ENCODE peak calls at places on chromosomes 1 and 21, in eight cellular contexts. B, F, Y, I, N, J, A and T are unnamed samples.

GRCh38 chr1:73626326-73626725 is 571.6 kb downstream of the LRRIQ3 start:
- DNase-seq in N (no peak), J (no peak), I (no peak), A (no peak), F (no peak), B (no peak), Y (no peak), T (no peak)

GRCh38 chr1:17721444-17721843 is 33.7 kb upstream of the ACTL8 start:
- DNase-seq in I (no peak), A (no peak), J (no peak), Y (no peak), B (no peak), F (no peak), N (no peak), T (no peak)

GRCh38 chr1:4796999-4797375 is 142.6 kb downstream of the AJAP1 start:
- DNase-seq in J (peak), I (peak), Y (no peak), A (no peak), B (no peak), N (no peak), F (no peak), T (no peak)

GRCh38 chr1:212975607-212975918 is 25.2 kb downstream of the VASH2 start:
- DNase-seq in Y (no peak), J (peak), A (peak), N (no peak), B (no peak), I (no peak), F (no peak), T (no peak)

GRCh38 chr1:92851729-92852128 is 19.9 kb downstream of the RPL5 start:
- DNase-seq in F (no peak), I (no peak), J (no peak), N (no peak), A (no peak), B (no peak), Y (no peak), T (no peak)

GRCh38 chr21:16407403-16408279 is 677.9 kb downstream of the USP25 start:
- DNase-seq in N (no peak), F (no peak), A (no peak), Y (no peak), B (no peak), I (no peak), J (no peak), T (no peak)

GRCh38 chr21:28397040-28397439 is 595.6 kb downstream of the LTN1 start:
- DNase-seq in J (no peak), A (no peak), Y (no peak), F (no peak), N (no peak), B (no peak), I (no peak), T (no peak)

GRCh38 chr21:33700491-33700890 is 58.2 kb downstream of the ITSN1 start:
- DNase-seq in A (no peak), I (no peak), B (no peak), J (no peak), N (no peak), F (no peak), Y (no peak), T (no peak)

GRCh38 chr21:43832648-43833047 is 32.4 kb upstream of the AGPAT3 start:
- DNase-seq in F (no peak), N (no peak), J (no peak), B (no peak), Y (no peak), I (no peak), A (no peak), T (no peak)

GRCh38 chr1:51717842-51718241 is 101.0 kb downstream of the OSBPL9 start:
- DNase-seq in A (no peak), N (no peak), F (no peak), I (no peak), Y (no peak), J (no peak), B (no peak), T (no peak)
- TF ChIP-seq CTCF in A (no peak), N (no peak), F (no peak), I (no peak), Y (no peak), J (no peak), B (no peak), T (no peak)

GRCh38 chr21:44996983-44997936 is 57.4 kb downstream of the SLX9 start:
- DNase-seq in A (no peak), F (no peak), B (no peak), Y (no peak), J (no peak), I (no peak), N (peak), T (peak)

GRCh38 chr21:44996501-44996921 is 56.7 kb downstream of the SLX9 start:
- DNase-seq in I (no peak), A (no peak), B (no peak), N (peak), Y (no peak), F (no peak), J (no peak), T (no peak)

GRCh38 chr21:44999428-44999971 is 59.7 kb downstream of the SLX9 start:
- DNase-seq in B (no peak), I (no peak), F (no peak), N (peak), J (no peak), Y (no peak), A (no peak), T (peak)

GRCh38 chr21:44998621-44999427 is 59.0 kb downstream of the SLX9 start:
- DNase-seq in I (no peak), Y (no peak), A (no peak), B (no peak), J (no peak), F (no peak), N (peak), T (peak)

GRCh38 chr21:44998086-44998620 is 58.3 kb downstream of the SLX9 start:
- DNase-seq in B (no peak), Y (no peak), N (no peak), I (no peak), A (no peak), J (no peak), F (no peak), T (peak)
- TF ChIP-seq CTCF in B (no peak), Y (no peak), N (no peak), I (no peak), A (no peak), J (no peak), F (no peak), T (no peak)

GRCh38 chr1:94634977-94635416 is 93.4 kb upstream of the F3 start:
- DNase-seq in F (no peak), Y (peak), J (no peak), B (no peak), I (no peak), N (no peak), A (no peak), T (no peak)
- TF ChIP-seq CTCF in F (no peak), Y (peak), J (no peak), B (peak), I (no peak), N (no peak), A (no peak), T (no peak)

DNA sequence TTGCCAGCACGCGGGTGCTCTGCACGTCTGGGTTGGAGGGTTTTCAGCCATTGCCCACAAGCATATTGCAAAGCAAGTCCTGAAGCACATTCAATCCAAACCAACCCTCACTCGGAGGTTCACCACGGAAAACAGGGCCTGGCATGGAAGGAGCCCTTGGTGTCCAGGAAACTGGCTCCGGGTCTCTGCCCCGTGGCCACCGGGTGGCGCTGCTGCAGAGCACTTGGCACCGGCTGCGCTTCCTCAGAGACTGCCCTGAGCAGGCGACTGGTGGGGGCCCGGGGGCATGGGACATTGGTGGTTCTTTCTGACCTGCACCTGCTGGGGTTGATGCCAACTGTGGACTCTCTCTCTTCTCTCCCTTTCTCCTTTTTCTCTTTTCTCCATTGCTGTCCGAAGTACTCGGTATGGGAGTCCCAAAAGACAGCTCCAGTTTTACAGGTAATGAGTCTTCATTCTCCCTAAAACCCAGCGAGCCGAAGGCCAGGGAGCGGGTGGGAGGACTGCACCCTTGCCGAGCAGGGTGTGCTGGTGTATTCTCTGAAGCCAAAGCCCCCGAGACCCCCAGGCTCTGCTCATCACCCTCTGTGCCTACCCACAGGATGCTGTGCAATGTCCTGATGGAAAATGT is 4.1 kb upstream of the KCNAB2 start:
- DNase-seq in B (peak), Y (no peak), J (no peak), A (no peak), N (no peak), F (peak), I (no peak), T (peak)
- TF ChIP-seq CTCF in B (peak), Y (peak), J (no peak), A (peak), N (peak), F (peak), I (peak), T (peak)

GRCh38 chr1:197691816-197692215 is 83.5 kb downstream of the DENND1B start:
- DNase-seq in A (no peak), B (no peak), J (no peak), N (no peak), F (no peak), I (no peak), Y (no peak), T (no peak)

GRCh38 chr1:197696372-197696771 is 78.9 kb downstream of the DENND1B start:
- DNase-seq in F (no peak), Y (peak), N (no peak), I (no peak), A (peak), J (no peak), B (no peak), T (no peak)

GRCh38 chr1:197695961-197696360 is 79.3 kb downstream of the DENND1B start:
- DNase-seq in B (no peak), Y (no peak), N (no peak), A (peak), J (no peak), I (no peak), F (no peak), T (no peak)

GRCh38 chr1:197690074-197690473 is 85.2 kb downstream of the DENND1B start:
- DNase-seq in A (no peak), B (no peak), F (no peak), I (no peak), N (no peak), J (no peak), Y (no peak), T (no peak)

GRCh38 chr1:197692965-197693364 is 82.3 kb downstream of the DENND1B start:
- DNase-seq in A (peak), B (no peak), Y (peak), I (peak), J (no peak), F (no peak), N (no peak), T (no peak)
- TF ChIP-seq CTCF in A (peak), B (no peak), Y (peak), I (peak), J (no peak), F (no peak), N (no peak), T (peak)

GRCh38 chr1:154324241-154324640 is 1.1 kb upstream of the ATP8B2 start:
- DNase-seq in J (no peak), N (no peak), Y (no peak), F (no peak), A (no peak), I (no peak), B (no peak), T (no peak)
- TF ChIP-seq CTCF in J (no peak), N (no peak), Y (no peak), F (no peak), A (no peak), I (no peak), B (no peak), T (no peak)

DNA sequence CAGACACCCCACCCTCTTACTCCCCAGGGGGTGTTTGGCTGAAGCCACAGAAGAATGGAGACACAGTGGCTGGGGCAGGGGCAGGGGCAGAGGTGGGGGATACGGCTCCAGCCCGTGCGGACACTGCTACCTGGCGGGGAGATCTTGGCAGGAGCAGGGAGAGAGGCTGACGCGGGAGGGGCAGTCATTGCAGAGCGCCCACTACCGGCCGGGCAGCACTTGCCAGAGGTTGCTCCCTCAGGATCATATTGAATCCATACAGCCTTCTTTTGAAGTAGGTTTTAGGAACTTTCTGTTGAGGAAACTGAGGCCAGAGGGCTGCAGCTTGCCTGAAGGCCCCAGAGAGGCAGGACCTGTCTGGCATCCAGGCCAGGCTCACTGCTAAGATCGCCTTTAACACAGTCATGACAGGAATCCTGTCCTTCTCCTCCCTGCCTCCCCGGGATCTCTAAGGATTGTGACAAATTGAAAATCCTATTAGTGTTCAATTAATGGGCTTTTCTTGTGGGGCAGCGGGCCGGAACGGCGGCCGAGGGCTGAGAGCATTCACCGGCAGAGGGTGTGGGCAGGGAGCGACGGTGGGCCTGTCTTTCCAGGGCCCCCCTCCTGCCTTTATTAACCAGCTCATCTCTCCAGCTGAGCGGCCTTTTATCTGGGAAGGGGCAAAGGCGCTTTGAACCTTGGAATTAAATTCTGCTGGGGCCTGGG is 65.5 kb upstream of the WNT4 start:
- DNase-seq in A (no peak), B (peak), Y (no peak), F (no peak), J (no peak), N (no peak), I (no peak), T (no peak)
- TF ChIP-seq CTCF in A (no peak), B (peak), Y (peak), F (no peak), J (no peak), N (no peak), I (peak), T (no peak)

GRCh38 chr1:77126309-77126708 is 92.9 kb downstream of the PIGK start:
- DNase-seq in J (no peak), Y (peak), I (peak), N (no peak), B (peak), A (peak), F (peak), T (no peak)
- TF ChIP-seq CTCF in J (peak), Y (peak), I (peak), N (peak), B (peak), A (peak), F (peak), T (peak)

DNA sequence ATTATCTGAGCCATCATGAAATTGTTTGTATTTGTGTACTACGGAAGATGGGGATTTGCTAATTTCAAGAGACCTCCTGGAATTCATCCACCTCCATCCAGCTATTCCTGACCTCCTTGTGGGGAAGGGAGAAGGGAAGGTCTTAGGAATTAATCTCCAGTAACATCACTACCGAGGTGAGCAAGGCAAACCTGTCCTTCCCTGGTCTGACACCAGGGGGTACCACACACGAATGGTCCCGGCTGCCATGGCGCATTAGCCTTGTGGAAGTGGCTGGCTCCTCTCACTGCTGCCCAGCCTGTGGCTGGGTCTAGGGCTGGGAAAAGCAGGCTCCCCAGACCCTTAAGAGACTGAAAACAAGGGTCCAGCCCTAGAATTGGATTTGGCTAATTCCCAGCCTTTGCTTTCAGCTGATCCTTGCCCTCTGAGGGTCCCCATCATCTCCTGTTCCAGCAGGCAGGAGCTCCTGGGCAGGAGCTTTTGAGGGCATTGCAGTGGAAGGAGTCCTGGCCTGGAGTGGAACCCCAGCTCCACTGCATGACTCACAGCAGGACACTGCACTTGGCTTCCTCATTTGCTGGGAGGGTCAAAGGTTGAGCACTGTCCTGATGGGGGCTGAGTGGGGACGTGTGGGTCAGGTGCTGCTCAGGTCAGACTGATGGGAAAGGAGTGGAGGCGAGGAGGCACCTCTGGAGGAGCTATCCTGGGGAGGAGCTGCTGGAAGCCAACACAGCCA is 34.8 kb downstream of the RIMS3 start:
- DNase-seq in I (peak), Y (no peak), J (no peak), B (peak), F (peak), N (no peak), A (peak), T (no peak)
- TF ChIP-seq CTCF in I (peak), Y (peak), J (no peak), B (peak), F (peak), N (peak), A (peak), T (peak)

GRCh38 chr1:118881751-118882150 is 106.4 kb downstream of the TBX15 start:
- DNase-seq in A (no peak), J (no peak), Y (no peak), I (no peak), B (no peak), F (no peak), N (no peak), T (no peak)

GRCh38 chr1:118877668-118878067 is 110.5 kb downstream of the TBX15 start:
- DNase-seq in I (no peak), J (no peak), Y (no peak), A (no peak), B (no peak), F (no peak), N (no peak), T (no peak)

DNA sequence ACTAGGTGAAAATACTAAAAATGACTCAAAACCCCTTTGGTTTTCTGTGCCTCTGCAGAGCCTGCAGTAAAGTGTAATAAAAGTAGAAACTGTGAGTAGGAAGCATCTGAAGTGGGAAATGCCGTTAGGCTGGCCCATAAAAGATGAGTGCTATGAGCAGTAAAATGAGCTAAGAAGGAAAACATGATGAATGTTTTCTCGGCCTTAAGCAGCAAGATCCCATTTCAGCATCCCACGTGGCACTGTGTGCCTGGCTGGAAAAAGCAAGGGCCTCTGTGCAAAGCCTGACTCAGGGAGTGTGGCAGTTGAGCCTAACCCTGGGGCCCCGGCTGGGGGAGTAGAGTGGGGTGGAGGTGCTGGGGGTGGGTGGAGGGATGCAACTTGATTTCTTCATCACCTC is 109.5 kb downstream of the TBX15 start:
- DNase-seq in J (no peak), A (no peak), N (no peak), I (no peak), F (no peak), Y (no peak), B (no peak), T (no peak)
- TF ChIP-seq CTCF in J (no peak), A (no peak), N (no peak), I (no peak), F (no peak), Y (no peak), B (no peak), T (no peak)